ENCODE peak calls at places on chromosomes 4 and X, in five cellular contexts. B, M, J, C and U are unnamed samples.

GRCh38 chrX:108439961-108440696 is 491 bp downstream of the COL4A5 start:
- DNase-seq in B (no peak), M (no peak), C (peak), J (no peak), U (no peak)

GRCh38 chr4:78092850-78093249 is 35.7 kb downstream of the FRAS1 start:
- DNase-seq in J (no peak), C (no peak), M (no peak), B (no peak), U (no peak)

GRCh38 chrX:73812256-73812655 is 249.3 kb downstream of the CHIC1 start:
- DNase-seq in B (no peak), J (no peak), C (no peak), M (no peak), U (no peak)

GRCh38 chrX:153375571-153375970 is 25.6 kb downstream of the PNMA6E start:
- DNase-seq in J (no peak), C (no peak), B (no peak), M (no peak), U (no peak)

GRCh38 chr4:138595731-138596465 is 353.7 kb upstream of the SLC7A11 start:
- DNase-seq in B (no peak), C (peak), M (no peak), J (no peak), U (peak)

GRCh38 chr4:36285784-36286480 is 4.5 kb downstream of the DTHD1 start:
- DNase-seq in C (no peak), J (no peak), M (no peak), B (no peak), U (no peak)

GRCh38 chr4:169050308-169050707 is 40.3 kb upstream of the CBR4 start:
- DNase-seq in B (no peak), C (no peak), J (no peak), M (peak), U (no peak)

GRCh38 chr4:142944565-142944964 is 98.5 kb upstream of the INPP4B start:
- DNase-seq in C (no peak), B (no peak), M (no peak), J (no peak), U (no peak)

GRCh38 chrX:150871341-150871811 is 27.1 kb downstream of the CD99L2 start:
- DNase-seq in J (no peak), B (no peak), M (no peak), C (no peak), U (no peak)

GRCh38 chr4:8353912-8354453 is 84.4 kb downstream of the HTRA3 start:
- DNase-seq in B (peak), M (no peak), J (peak), C (peak), U (peak)

GRCh38 chr4:56874166-56874565 is 33.5 kb upstream of the REST start:
- DNase-seq in J (no peak), M (no peak), B (no peak), C (no peak), U (no peak)

GRCh38 chr4:169222768-169223167 is 48.0 kb downstream of the SH3RF1 start:
- DNase-seq in M (no peak), J (no peak), C (no peak), B (no peak), U (no peak)

GRCh38 chr4:189081831-189082230 is 858.8 kb upstream of the FRG1 start:
- DNase-seq in J (no peak), B (no peak), M (no peak), C (no peak), U (no peak)

GRCh38 chr4:173486714-173487392 is 43.2 kb downstream of the HAND2 start:
- DNase-seq in C (no peak), J (no peak), M (peak), B (no peak), U (no peak)

GRCh38 chrX:56943264-56943663 is 52.1 kb downstream of the SPIN3 start:
- DNase-seq in J (no peak), M (no peak), B (no peak), C (no peak), U (no peak)

GRCh38 chr4:82372502-82372873 is 1.3 kb downstream of the HNRNPD start:
- DNase-seq in M (no peak), B (no peak), C (no peak), J (peak), U (no peak)

GRCh38 chrX:97587171-97587570 is 703.5 kb downstream of the RPA4 start:
- DNase-seq in B (no peak), M (no peak), J (no peak), C (no peak), U (no peak)

GRCh38 chr4:124947622-124948265 is 235.2 kb upstream of the ANKRD50 start:
- DNase-seq in M (no peak), B (no peak), J (no peak), C (no peak), U (no peak)

GRCh38 chr4:69858683-69859082 is 1.3 kb downstream of the SULT1E1 start:
- DNase-seq in C (no peak), B (no peak), M (no peak), J (no peak), U (no peak)

GRCh38 chr4:7195138-7195510 is 2.8 kb downstream of the SORCS2 start:
- DNase-seq in J (no peak), M (no peak), B (no peak), C (peak), U (no peak)

GRCh38 chr4:163866728-163867313 is 372.3 kb downstream of the TMA16 start:
- DNase-seq in C (no peak), J (peak), B (peak), M (no peak), U (no peak)

GRCh38 chrX:105701310-105702052 is 120.9 kb upstream of the NRK start:
- DNase-seq in M (no peak), J (no peak), B (no peak), C (no peak), U (no peak)

GRCh38 chr4:40507977-40508376 is 121.7 kb downstream of the RBM47 start:
- DNase-seq in C (no peak), M (no peak), B (no peak), J (no peak), U (no peak)

GRCh38 chr4:144296941-144297340 is 156.4 kb upstream of the GYPA start:
- DNase-seq in M (no peak), C (no peak), J (no peak), B (no peak), U (no peak)

GRCh38 chrX:2516612-2517011 is 15.8 kb upstream of the DHRSX start:
- DNase-seq in C (no peak), B (no peak), M (no peak), J (no peak), U (no peak)

GRCh38 chr4:183099537-183100297 is 660 bp downstream of the WWC2 start:
- DNase-seq in C (peak), M (peak), B (no peak), J (no peak), U (peak)

GRCh38 chr4:138736362-138736761 is 279.2 kb upstream of the NOCT start:
- DNase-seq in B (no peak), C (no peak), J (no peak), M (no peak), U (no peak)

GRCh38 chr4:1210971-1211370 is 38.0 kb downstream of the CTBP1 start:
- DNase-seq in J (no peak), M (peak), C (peak), B (no peak), U (no peak)

GRCh38 chrX:118632862-118633261 is 94.5 kb upstream of the IL13RA1 start:
- DNase-seq in M (no peak), J (no peak), C (no peak), B (no peak), U (no peak)

GRCh38 chrX:118633530-118633929 is 93.9 kb upstream of the IL13RA1 start:
- DNase-seq in B (no peak), M (no peak), J (no peak), C (no peak), U (no peak)

GRCh38 chrX:118634336-118634735 is 93.1 kb upstream of the IL13RA1 start:
- DNase-seq in J (no peak), C (no peak), M (no peak), B (no peak), U (no peak)

GRCh38 chrX:118637997-118638396 is 89.4 kb upstream of the IL13RA1 start:
- DNase-seq in J (no peak), B (no peak), C (no peak), M (no peak), U (no peak)
- TF ChIP-seq CTCF in J (no peak), B (peak), C (no peak), M (peak), U (no peak)

DNA sequence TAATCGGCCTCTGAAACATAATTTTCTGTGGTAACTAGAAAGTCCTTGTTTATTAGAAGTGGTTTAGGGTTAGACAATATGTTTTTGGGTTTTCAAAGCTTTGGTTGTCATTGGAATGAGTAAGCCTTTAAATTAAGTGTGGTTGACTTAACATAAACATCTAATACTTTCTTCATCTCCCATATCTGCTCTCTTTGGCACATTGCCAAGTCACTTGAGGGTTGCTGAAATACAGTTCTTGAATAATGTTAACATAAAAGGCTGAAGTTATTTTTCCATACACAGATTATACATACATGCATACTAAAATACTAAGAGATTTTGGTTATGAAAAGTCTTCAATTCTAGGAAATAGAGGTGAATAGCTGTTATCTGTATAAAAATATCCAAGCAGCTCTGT is 241.7 kb upstream of the BMP3 start:
- DNase-seq in B (no peak), J (no peak), M (no peak), C (no peak), U (no peak)
- H3K27ac ChIP-seq in B (no peak), J (no peak), M (no peak), C (no peak), U (no peak)

DNA sequence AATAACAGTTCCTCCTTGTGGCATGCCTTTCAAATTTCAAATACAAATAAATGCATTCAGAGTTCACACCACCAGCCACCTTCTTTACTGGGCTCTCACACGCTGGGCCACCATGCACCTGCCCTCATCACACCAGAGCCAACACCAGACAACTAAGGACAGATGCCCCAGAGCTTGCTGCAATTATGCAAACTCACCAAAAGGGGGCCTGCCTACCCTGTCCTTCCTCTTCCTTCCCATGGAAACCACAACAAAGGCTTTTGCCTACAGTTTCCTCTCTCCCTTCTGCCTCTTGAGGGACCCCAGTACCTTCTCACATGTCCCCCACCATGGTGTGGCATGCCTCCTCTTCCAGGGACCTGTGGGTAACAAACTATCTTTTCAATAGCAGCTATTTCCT is 1333.9 kb upstream of the TENM3 start:
- DNase-seq in J (no peak), B (no peak), C (no peak), M (no peak), U (no peak)
- TF ChIP-seq CTCF in J (peak), B (peak), C (no peak), M (no peak), U (no peak)

GRCh38 chr4:67883463-67883862 is 339 bp downstream of the TMPRSS11D start:
- DNase-seq in B (no peak), J (no peak), M (no peak), C (no peak), U (no peak)
- H3K27ac ChIP-seq in B (no peak), J (no peak), M (no peak), C (no peak), U (no peak)

GRCh38 chr4:52374847-52375246 is 284.3 kb downstream of the USP46 start:
- DNase-seq in B (no peak), J (no peak), C (no peak), M (no peak), U (no peak)
- TF ChIP-seq CTCF in B (no peak), J (no peak), C (no peak), M (no peak), U (no peak)

DNA sequence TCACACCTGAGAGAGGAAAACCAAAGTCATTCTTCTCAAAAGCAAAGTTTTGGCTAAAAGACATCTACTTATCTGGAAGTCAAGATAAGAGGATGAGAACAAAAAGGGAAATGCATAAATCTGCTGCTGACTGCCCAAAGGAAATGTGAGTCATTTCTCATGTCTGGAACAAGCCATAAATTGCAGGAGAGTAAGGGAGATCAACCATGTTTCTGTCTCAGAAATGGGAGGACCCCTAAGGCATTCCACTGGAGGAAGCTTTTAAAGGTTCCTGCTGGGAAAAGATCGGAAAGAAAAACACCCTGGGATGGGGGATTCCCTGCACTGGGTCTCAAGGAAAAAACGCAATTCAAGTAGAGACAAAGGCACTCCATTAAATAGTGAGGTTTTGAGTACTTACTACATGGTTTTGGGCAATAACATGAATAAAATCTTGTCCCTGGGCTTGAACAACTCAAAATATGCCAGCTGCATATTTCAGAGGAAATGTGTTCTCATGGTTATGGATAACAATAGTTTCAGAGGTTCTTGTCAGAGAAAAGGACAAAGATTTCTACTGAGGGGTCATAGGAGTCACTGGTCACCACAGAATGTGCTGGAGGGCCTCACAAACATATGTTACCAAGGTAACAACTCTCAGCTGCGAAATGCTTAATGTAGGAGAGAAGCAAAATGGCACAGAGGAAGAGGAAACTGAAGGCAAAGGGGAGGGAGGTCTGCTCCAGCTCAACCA is 19.3 kb downstream of the GPR143 start:
- DNase-seq in C (no peak), J (peak), B (no peak), M (no peak), U (no peak)
- H3K27ac ChIP-seq in C (peak), J (peak), B (no peak), M (peak), U (no peak)

GRCh38 chrX:104165894-104166734 is at the start of gene FAM199X:
- DNase-seq in J (peak), M (peak), C (peak), B (peak), U (peak)
- TF ChIP-seq CTCF in J (peak), M (peak), C (peak), B (peak), U (peak)

DNA sequence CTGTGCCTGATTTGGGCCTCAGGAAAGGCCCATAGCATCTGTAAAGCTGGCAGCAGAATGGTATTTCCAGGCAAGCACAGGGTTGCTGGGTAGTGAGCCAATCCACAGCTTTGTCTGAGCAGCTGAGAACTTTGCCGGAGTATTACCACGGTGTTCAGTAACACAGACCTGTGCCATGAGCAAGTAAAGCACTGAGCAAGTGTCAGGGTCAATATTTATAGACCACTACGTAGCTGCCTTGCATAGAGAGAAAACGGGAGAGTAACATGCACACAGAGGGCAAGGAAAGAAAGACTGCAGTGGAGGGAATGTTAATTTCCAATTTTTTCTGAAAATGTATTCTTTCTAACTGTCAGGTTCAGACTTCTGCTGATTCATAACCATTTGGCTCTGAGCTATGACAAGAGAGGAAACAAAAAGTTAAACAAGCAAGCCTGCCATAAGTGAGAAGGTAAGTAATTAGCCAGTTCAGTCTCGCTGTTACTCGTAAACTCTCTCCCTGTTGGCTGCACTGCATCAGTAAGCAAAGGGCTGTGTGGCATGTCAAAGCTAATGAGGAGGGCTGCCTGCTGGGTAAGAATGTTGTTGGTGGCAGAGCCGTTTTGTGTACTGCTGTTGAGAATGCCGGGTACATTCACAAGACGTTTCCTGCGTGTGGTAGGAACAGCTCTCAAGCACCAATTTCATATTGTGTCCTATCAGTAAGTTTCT is 238.1 kb downstream of the BMPR1B start:
- DNase-seq in J (no peak), M (no peak), C (no peak), B (no peak), U (peak)
- H3K27ac ChIP-seq in J (no peak), M (peak), C (no peak), B (no peak), U (peak)